ENCODE peak calls at places on chromosomes 13 and 19, in six cellular contexts. O is NCI-H446; X is fibroblast of villous mesenchyme; A is testis; D is activated naive CD8-positive, alpha-beta T cell treated with anti-CD3 and anti-CD28 coated beads, Interleukin-2, amount 50 U/mL, for 24 hours; I is stimulated activated CD8-positive, alpha-beta memory T cell treated with anti-CD3 and anti-CD28 coated beads, Interleukin-2, amount 100 ng/mL, for 48 hours. L is an unnamed sample.

GRCh38 chr13:97743946-97744345 is 209.5 kb upstream of the IPO5 start:
- DNase-seq in X (peak), I (no peak), A (no peak), D (no peak), O (no peak), L (no peak)

GRCh38 chr19:2578391-2578826 is 102.5 kb downstream of the GADD45B start:
- DNase-seq in D (no peak), I (no peak), O (no peak), A (no peak), X (peak), L (no peak)

GRCh38 chr19:49930483-49931011 is 1.2 kb upstream of the NUP62 start:
- DNase-seq in I (no peak), O (no peak), A (no peak), D (no peak), X (no peak), L (peak)

GRCh38 chr19:50332014-50332263 is 2.8 kb upstream of the KCNC3 start:
- DNase-seq in I (no peak), X (no peak), O (no peak), A (no peak), D (no peak), L (no peak)

GRCh38 chr13:106882222-106882621 is 314.3 kb upstream of the ARGLU1 start:
- DNase-seq in D (no peak), I (no peak), X (no peak), O (no peak), A (no peak), L (no peak)

GRCh38 chr19:41407271-41407670 is 9.7 kb downstream of the BCKDHA start:
- DNase-seq in X (peak), I (no peak), D (no peak), O (no peak), A (peak), L (peak)

GRCh38 chr13:39484506-39485313 is 118.3 kb downstream of the LHFPL6 start:
- DNase-seq in A (no peak), D (no peak), I (no peak), O (no peak), X (peak), L (no peak)

GRCh38 chr19:9610484-9611113 is 10.4 kb downstream of the ZNF561 start:
- DNase-seq in A (no peak), D (no peak), O (no peak), X (no peak), I (no peak), L (no peak)

GRCh38 chr19:41844601-41845000 is at the start of gene LYPD4:
- DNase-seq in X (no peak), I (no peak), O (no peak), A (peak), D (no peak), L (no peak)

GRCh38 chr19:46753420-46754155 is 7.3 kb upstream of the STRN4 start:
- DNase-seq in X (peak), D (peak), A (peak), O (peak), I (peak), L (peak)

GRCh38 chr19:51002542-51003311 is 1.3 kb upstream of the KLK8 start:
- DNase-seq in X (no peak), O (peak), A (peak), D (peak), I (peak), L (no peak)

GRCh38 chr13:72255908-72256307 is 388.9 kb upstream of the DACH1 start:
- DNase-seq in I (no peak), D (no peak), O (peak), A (peak), X (peak), L (peak)

GRCh38 chr13:71758823-71759222 is 108.2 kb downstream of the DACH1 start:
- DNase-seq in X (no peak), A (no peak), O (no peak), D (no peak), I (no peak), L (no peak)

GRCh38 chr19:48413879-48414623 is 20.6 kb downstream of the GRIN2D start:
- DNase-seq in X (no peak), O (no peak), I (no peak), D (no peak), A (no peak), L (no peak)

GRCh38 chr19:5681446-5682292 is 842 bp downstream of the HSD11B1L start:
- DNase-seq in D (no peak), I (no peak), O (no peak), X (no peak), A (no peak), L (no peak)

GRCh38 chr13:20128459-20128927 is 32.4 kb downstream of the GJA3 start:
- DNase-seq in O (no peak), D (no peak), X (no peak), A (peak), I (no peak), L (no peak)

L was measured in endothelial cell.